ENCODE peak calls at places on chromosome 17, in ten cellular contexts. A is aorta; T is esophagus squamous epithelium; C is neural progenitor cell; L is ascending aorta; B is heart right ventricle; S is body of pancreas; Y is CD4-positive, CD25-positive, alpha-beta regulatory T cell; Z is small intestine; E is PC-3. M is an unnamed sample. For H3K4me1, the result is how much of the 10 kb centered on the place peaks cover.

GRCh38 chr17:1259910-1260389 is 10.3 kb upstream of the BHLHA9 start:
- DNase-seq in A (no peak), T (no peak), C (no peak), L (no peak), B (no peak), S (no peak), Y (no peak), Z (peak), E (no peak), M (no peak)

GRCh38 chr17:17445925-17446665 is 30.7 kb upstream of the MED9 start:
- DNase-seq in A (no peak), T (no peak), C (no peak), L (no peak), B (no peak), S (peak), Y (no peak), Z (peak), E (peak), M (no peak)

GRCh38 chr17:68698761-68699160 is 97.6 kb upstream of the FAM20A start:
- DNase-seq in A (peak), T (no peak), C (no peak), L (no peak), B (no peak), S (no peak), Y (no peak), Z (peak), E (no peak), M (no peak)

GRCh38 chr17:47239663-47240374 is 13.8 kb upstream of the ITGB3 start:
- DNase-seq in A (peak), T (no peak), C (no peak), L (peak), B (peak), S (peak), Y (no peak), Z (peak), E (peak), M (no peak)

GRCh38 chr17:78414178-78415162 is 36.0 kb downstream of the PGS1 start:
- DNase-seq in A (no peak), T (no peak), C (no peak), L (no peak), B (no peak), S (no peak), Y (peak), Z (no peak), E (no peak), M (peak)

GRCh38 chr17:16932156-16932555 is 39.8 kb downstream of the TNFRSF13B start:
- DNase-seq in A (no peak), T (no peak), C (no peak), L (no peak), B (no peak), S (no peak), Y (no peak), Z (no peak), E (no peak), M (no peak)

GRCh38 chr17:77327181-77327565 is 186.4 kb downstream of the SEC14L1 start:
- DNase-seq in A (no peak), T (no peak), C (no peak), L (peak), B (no peak), S (no peak), Y (no peak), Z (no peak), E (no peak), M (no peak)

GRCh38 chr17:56549501-56549900 is 44.0 kb upstream of the NOG start:
- DNase-seq in A (no peak), T (no peak), C (no peak), L (no peak), B (no peak), S (no peak), Y (no peak), Z (no peak), E (no peak), M (no peak)

GRCh38 chr17:72441899-72442298 is 321.1 kb downstream of the SOX9 start:
- DNase-seq in A (no peak), T (no peak), C (no peak), L (no peak), B (no peak), S (no peak), Y (no peak), Z (peak), E (no peak), M (no peak)

GRCh38 chr17:46976626-46977270 is 2.3 kb downstream of the RPRML start:
- DNase-seq in A (no peak), T (no peak), C (peak), L (no peak), B (no peak), S (no peak), Y (no peak), Z (no peak), E (peak), M (no peak)

GRCh38 chr17:48066656-48067055 is 18.5 kb downstream of the NFE2L1 start:
- DNase-seq in A (no peak), T (no peak), C (no peak), L (no peak), B (no peak), S (no peak), Y (no peak), Z (no peak), E (no peak), M (no peak)

GRCh38 chr17:78934681-78935418 is 9.7 kb upstream of the TIMP2 start:
- DNase-seq in A (no peak), T (no peak), C (no peak), L (no peak), B (no peak), S (no peak), Y (no peak), Z (no peak), E (no peak), M (no peak)

GRCh38 chr17:68868708-68869107 is 86.5 kb downstream of the ABCA8 start:
- DNase-seq in A (no peak), T (no peak), C (no peak), L (no peak), B (no peak), S (peak), Y (no peak), Z (no peak), E (peak), M (no peak)

GRCh38 chr17:29131814-29132682 is 48.1 kb downstream of the MYO18A start:
- DNase-seq in A (peak), T (no peak), C (no peak), L (peak), B (no peak), S (no peak), Y (no peak), Z (no peak), E (no peak), M (no peak)

GRCh38 chr17:62179525-62180161 is 114.6 kb upstream of the MED13 start:
- DNase-seq in A (no peak), T (no peak), C (no peak), L (no peak), B (no peak), S (no peak), Y (no peak), Z (peak), E (peak), M (no peak)

GRCh38 chr17:35245196-35245486 is 2.3 kb downstream of the SLFN5 start:
- DNase-seq in A (no peak), T (no peak), C (no peak), L (no peak), B (no peak), S (no peak), Y (no peak), Z (no peak), E (peak), M (no peak)

GRCh38 chr17:72592242-72592966 is 471.6 kb downstream of the SOX9 start:
- DNase-seq in A (peak), T (no peak), C (peak), L (peak), B (peak), S (peak), Y (peak), Z (peak), E (peak), M (peak)

GRCh38 chr17:48787850-48788249 is 29.2 kb downstream of the TTLL6 start:
- DNase-seq in A (no peak), T (no peak), C (no peak), L (no peak), B (no peak), S (no peak), Y (no peak), Z (no peak), E (no peak), M (no peak)

GRCh38 chr17:81027591-81028505 is 7.1 kb upstream of the BAIAP2 start:
- DNase-seq in A (peak), T (no peak), C (no peak), L (no peak), B (no peak), S (no peak), Y (no peak), Z (no peak), E (peak), M (no peak)

GRCh38 chr17:35099929-35100328 is 19.7 kb downstream of the RAD51D start:
- DNase-seq in A (no peak), T (no peak), C (no peak), L (no peak), B (no peak), S (no peak), Y (no peak), Z (no peak), E (no peak), M (no peak)

GRCh38 chr17:60383379-60383778 is 8.6 kb downstream of the USP32 start:
- DNase-seq in A (no peak), T (no peak), C (no peak), L (no peak), B (no peak), S (no peak), Y (no peak), Z (no peak), E (no peak), M (no peak)

GRCh38 chr17:77516902-77517301 is 376.1 kb downstream of the SEC14L1 start:
- DNase-seq in A (no peak), T (no peak), C (no peak), L (peak), B (no peak), S (no peak), Y (no peak), Z (no peak), E (peak), M (no peak)

GRCh38 chr17:39737761-39738567 is at the start of gene GRB7:
- DNase-seq in A (no peak), T (no peak), C (peak), L (no peak), B (no peak), S (peak), Y (no peak), Z (peak), E (peak), M (no peak)

GRCh38 chr17:43695968-43696865 is 34.5 kb upstream of the MEOX1 start:
- DNase-seq in A (peak), T (no peak), C (no peak), L (peak), B (peak), S (no peak), Y (no peak), Z (no peak), E (no peak), M (no peak)

GRCh38 chr17:43694081-43694870 is 32.6 kb upstream of the MEOX1 start:
- DNase-seq in A (peak), T (peak), C (peak), L (peak), B (peak), S (peak), Y (peak), Z (peak), E (peak), M (peak)

GRCh38 chr17:43691317-43691693 is 29.6 kb upstream of the MEOX1 start:
- DNase-seq in A (no peak), T (no peak), C (no peak), L (no peak), B (no peak), S (no peak), Y (no peak), Z (no peak), E (no peak), M (no peak)

GRCh38 chr17:43689814-43690213 is 28.1 kb upstream of the MEOX1 start:
- DNase-seq in A (no peak), T (no peak), C (no peak), L (no peak), B (no peak), S (no peak), Y (no peak), Z (no peak), E (no peak), M (no peak)

GRCh38 chr17:43690624-43691316 is 29.0 kb upstream of the MEOX1 start:
- DNase-seq in A (no peak), T (no peak), C (no peak), L (no peak), B (no peak), S (no peak), Y (no peak), Z (no peak), E (no peak), M (no peak)
- H3K4me1 ChIP-seq in A (under half), T (under half), C (under half), L (under half), B (under half), S (under half), Y (under half), Z (under half), E (under half), M (under half)

DNA sequence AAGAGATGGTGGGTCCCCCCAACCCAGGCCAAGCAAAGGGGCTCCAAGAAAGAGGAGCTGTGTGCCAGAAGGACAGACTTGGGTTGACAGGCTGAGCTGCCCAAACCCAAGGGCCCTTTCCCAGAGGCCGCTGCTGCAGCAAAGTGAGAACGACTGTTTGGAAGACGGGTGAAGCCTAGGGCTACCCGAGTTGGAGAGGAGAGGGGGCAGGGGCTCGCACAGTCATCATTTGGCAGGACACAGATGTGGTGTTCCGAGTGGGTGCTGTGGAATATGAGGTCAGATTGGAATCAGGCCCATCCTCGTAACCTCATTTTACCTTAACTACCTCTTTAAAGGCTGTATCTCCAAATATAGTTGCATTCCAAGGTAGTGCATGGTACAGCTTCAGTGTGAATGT is 5.3 kb upstream of the MFAP4 start:
- DNase-seq in A (no peak), T (no peak), C (no peak), L (no peak), B (no peak), S (no peak), Y (no peak), Z (no peak), E (no peak), M (no peak)
- H3K27ac ChIP-seq in A (peak), T (no peak), C (no peak), L (peak), B (no peak), S (no peak), Y (no peak), Z (no peak), E (no peak), M (no peak)

DNA sequence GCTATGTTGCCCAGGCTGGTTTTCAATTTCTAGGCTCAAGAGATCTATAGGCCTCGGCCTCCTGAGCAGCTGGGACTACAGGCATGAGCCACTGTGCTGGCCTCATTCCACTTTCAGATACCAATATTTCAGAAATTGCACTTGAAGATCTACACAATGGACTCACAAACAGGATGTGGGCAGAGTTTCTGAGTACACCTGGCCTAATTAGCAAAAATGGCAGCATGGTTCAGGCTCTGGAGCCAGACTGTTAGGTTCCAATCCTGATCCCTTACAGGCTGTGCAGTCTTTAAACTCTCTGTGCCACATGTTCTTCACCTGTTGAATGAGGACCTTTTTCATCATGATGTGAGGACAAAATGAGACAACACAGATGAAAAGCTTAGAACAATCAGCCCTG is 32.2 kb downstream of the RNF157 start:
- DNase-seq in A (no peak), T (no peak), C (no peak), L (no peak), B (no peak), S (no peak), Y (no peak), Z (peak), E (no peak), M (peak)
- H3K4me1 ChIP-seq in A (under half), T (under half), C (under half), L (under half), B (under half), S (under half), Y (under half), Z (under half), E (under half), M (half or more)

GRCh38 chr17:41966453-41967140 is at the start of gene CNP:
- DNase-seq in A (peak), T (peak), C (peak), L (peak), B (peak), S (peak), Y (peak), Z (peak), E (peak), M (peak)

GRCh38 chr17:41965694-41966375 is 760 bp upstream of the CNP start:
- DNase-seq in A (peak), T (no peak), C (peak), L (peak), B (peak), S (peak), Y (peak), Z (peak), E (peak), M (peak)

GRCh38 chr17:41959336-41960095 is 7.1 kb upstream of the CNP start:
- DNase-seq in A (no peak), T (no peak), C (peak), L (no peak), B (no peak), S (peak), Y (no peak), Z (no peak), E (peak), M (no peak)

GRCh38 chr17:41962111-41962510 is 4.5 kb upstream of the CNP start:
- DNase-seq in A (no peak), T (no peak), C (no peak), L (no peak), B (no peak), S (peak), Y (no peak), Z (no peak), E (no peak), M (no peak)

DNA sequence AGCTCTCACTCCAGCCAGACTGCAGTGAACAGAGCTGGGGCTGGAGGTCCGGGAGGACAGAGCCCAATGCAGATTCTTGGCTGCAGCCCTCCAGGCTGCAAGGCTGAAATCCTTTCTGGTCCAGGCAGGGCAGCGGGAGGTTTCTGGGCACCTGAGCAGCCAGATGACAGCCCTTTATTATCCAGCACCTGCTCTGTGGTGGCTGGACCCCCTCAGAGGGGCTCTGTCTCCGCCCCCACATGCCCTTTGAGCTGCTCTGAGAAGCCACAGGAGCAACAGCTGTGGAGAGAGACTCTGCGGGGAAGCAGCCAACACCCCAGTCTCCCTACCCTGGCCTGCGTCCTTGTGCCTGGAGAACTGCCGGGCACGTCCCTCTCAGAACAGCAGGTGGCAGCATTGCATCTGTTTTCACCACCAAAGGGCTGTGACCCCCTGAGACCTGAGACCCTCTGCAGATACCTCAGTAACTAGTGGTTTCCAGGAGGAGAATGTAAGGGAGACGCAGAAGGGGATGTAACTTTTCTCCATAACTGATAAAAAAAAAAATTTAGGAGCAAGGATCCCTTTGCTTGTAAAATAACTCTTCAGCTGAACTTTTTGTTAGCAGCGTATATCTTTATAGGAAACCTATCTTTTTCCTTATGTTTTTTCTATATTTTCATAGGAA is 3.7 kb upstream of the CNP start:
- DNase-seq in A (peak), T (no peak), C (peak), L (peak), B (peak), S (peak), Y (peak), Z (peak), E (peak), M (peak)
- H3K27ac ChIP-seq in A (no peak), T (no peak), C (no peak), L (no peak), B (no peak), S (peak), Y (no peak), Z (no peak), E (no peak), M (no peak)

DNA sequence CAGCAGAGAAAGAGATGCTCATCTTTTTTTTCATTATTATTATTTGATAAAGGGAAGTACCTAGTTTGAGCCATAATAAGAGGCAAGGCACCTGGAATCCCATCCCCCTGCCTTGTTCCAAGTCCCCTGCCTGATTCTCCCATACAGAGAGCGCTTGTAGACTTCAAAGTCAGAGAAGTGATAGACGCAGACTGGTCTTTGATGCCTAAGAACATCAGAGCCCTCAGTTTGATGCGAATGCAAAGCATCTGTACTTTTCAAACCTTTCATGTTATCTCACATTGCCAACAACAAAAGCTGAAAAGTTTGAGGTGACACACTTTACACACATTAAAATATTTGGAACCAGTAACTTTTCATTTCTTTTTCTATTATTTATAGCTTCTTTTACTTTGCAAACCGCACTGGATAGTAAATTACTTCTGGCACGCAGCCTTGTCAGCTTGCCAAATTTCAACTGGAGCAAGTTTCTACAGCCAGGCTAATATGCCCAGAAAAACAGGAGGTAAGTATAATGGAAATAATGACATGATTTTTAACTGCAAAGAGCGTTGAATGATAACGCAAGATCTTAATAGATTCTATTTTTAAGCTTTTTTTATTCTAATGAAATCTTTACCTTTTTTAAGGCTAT is 6.0 kb upstream of the UTP6 start:
- DNase-seq in A (peak), T (no peak), C (no peak), L (peak), B (no peak), S (peak), Y (no peak), Z (peak), E (peak), M (no peak)
- H3K4me1 ChIP-seq in A (under half), T (under half), C (under half), L (under half), B (under half), S (under half), Y (under half), Z (under half), E (under half), M (under half)

DNA sequence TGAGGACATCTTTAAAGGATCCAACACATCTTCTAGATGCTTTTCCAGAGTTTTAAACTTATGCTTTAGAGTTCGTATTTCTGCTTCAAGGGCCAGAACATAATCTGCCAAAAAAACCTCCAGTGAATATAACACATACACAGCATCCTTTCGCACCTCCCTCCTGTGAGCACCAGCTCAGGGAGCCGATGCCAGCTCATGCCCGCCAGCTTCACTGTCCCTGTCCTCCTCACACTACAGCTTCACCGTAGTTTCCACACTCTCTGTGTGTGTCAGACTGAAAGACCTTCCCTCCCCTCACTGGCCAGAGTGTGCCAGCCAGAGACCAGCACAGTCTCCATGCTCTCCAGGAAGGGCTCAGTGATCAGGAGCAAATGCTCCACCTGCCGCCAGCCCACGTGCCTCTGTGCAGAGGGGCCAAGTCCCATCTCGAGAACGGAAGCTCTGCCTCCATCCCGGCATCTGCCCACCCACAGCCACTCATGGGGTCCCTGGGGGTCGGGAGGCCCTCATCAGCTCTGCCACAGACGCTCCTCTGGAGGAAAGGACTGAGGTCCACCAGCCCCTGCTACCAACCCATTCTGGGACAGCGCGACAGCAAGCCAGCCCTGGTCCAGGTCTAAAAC is 40.8 kb downstream of the CCDC57 start:
- DNase-seq in A (peak), T (no peak), C (no peak), L (no peak), B (no peak), S (no peak), Y (no peak), Z (no peak), E (no peak), M (no peak)
- H3K27ac ChIP-seq in A (no peak), T (no peak), C (no peak), L (no peak), B (no peak), S (no peak), Y (no peak), Z (no peak), E (no peak), M (no peak)

M was measured in CD4-positive, alpha-beta memory T cell.